ENCODE peak calls at places on chromosomes 6 and 20, in four cellular contexts. F is Panc1, J is left ventricle myocardium inferior, K is ascending aorta. N is an unnamed sample.
A peak's percentile ranks its signal among the peaks of the same experiment; 100 is the strongest.

GRCh38 chr6:169700296-169700695 is 1.5 kb downstream of the WDR27 start:
- DNase-seq in J (no peak), F (no peak), K (no peak), N (peak; percentile 69)

GRCh38 chr6:2129076-2129695 is 116.2 kb downstream of the GMDS start:
- DNase-seq in J (no peak), F (no peak), K (no peak), N (no peak)

GRCh38 chr6:130233332-130233731 is 10.6 kb upstream of the SAMD3 start:
- DNase-seq in K (no peak), J (no peak), F (no peak), N (peak; percentile 45)

GRCh38 chr6:35474129-35474977 is 6.2 kb downstream of the RPL10A start:
- DNase-seq in F (no peak), J (no peak), K (no peak), N (no peak)

GRCh38 chr6:39882567-39882953 is 51.7 kb downstream of the MOCS1 start:
- DNase-seq in J (peak; percentile 51), F (no peak), K (peak; percentile 90), N (peak; percentile 99)

GRCh38 chr6:83758533-83758932 is 49.6 kb upstream of the SNAP91 start:
- DNase-seq in F (no peak), K (no peak), J (no peak), N (no peak)

GRCh38 chr20:25408170-25408547 is 686 bp downstream of the GINS1 start:
- DNase-seq in J (no peak), F (no peak), K (peak; percentile 21), N (no peak)

GRCh38 chr6:34478796-34479195 is 12.9 kb downstream of the PACSIN1 start:
- DNase-seq in J (no peak), F (no peak), K (no peak), N (no peak)

GRCh38 chr6:158653577-158654354 is 3.9 kb downstream of the SYTL3 start:
- DNase-seq in K (peak; percentile 80), F (no peak), J (no peak), N (peak; percentile 70)

GRCh38 chr6:110097443-110097842 is 82.0 kb downstream of the WASF1 start:
- DNase-seq in J (no peak), K (no peak), F (no peak), N (no peak)

GRCh38 chr6:152323376-152323775 is 313.8 kb downstream of the SYNE1 start:
- DNase-seq in J (no peak), F (no peak), K (no peak), N (no peak)

GRCh38 chr20:3247638-3248037 is 8.6 kb upstream of the SLC4A11 start:
- DNase-seq in K (no peak), J (no peak), F (no peak), N (no peak)

GRCh38 chr20:3248167-3248992 is 9.4 kb upstream of the SLC4A11 start:
- DNase-seq in F (no peak), J (peak; percentile 39), K (no peak), N (peak; percentile 33)

GRCh38 chr20:3248993-3249347 is 10.0 kb upstream of the SLC4A11 start:
- DNase-seq in F (no peak), K (no peak), J (no peak), N (no peak)

GRCh38 chr20:3251806-3252205 is 12.8 kb upstream of the SLC4A11 start:
- DNase-seq in J (peak; percentile 41), F (no peak), K (no peak), N (peak; percentile 29)

DNA sequence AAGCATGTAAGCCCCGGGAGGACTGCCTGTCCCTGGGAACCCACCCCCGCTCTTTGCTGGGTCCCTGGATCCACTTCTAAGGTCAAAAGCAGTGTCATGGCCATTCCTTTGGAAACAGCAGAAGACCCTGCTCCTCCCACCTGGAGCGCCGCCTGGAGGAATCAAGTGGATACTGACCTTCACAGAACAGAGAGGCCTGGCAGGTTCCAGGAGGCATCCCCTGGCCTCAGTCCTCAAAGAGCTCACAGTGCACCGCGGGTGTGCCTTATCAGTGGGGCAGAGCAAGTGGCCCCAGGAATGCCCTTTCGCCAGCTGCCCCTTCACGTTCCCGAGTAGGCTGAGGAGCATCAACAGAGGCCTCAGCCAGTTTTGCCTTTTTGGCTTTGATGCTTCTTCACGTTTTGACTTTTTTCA is 11.1 kb upstream of the SLC4A11 start:
- DNase-seq in F (no peak), K (no peak), J (no peak), N (no peak)
- TF ChIP-seq CTCF in F (peak; percentile 84), K (no peak), J (no peak), N (peak; percentile 9)

GRCh38 chr6:40999498-41000070 is 39.4 kb downstream of the UNC5CL start:
- DNase-seq in J (peak; percentile 56), K (peak; percentile 65), F (no peak), N (peak; percentile 56)
- H3K4me3 ChIP-seq in J (no peak overlapping the region), K (no peak overlapping the region), F (no peak overlapping the region), N (no peak overlapping the region)

DNA sequence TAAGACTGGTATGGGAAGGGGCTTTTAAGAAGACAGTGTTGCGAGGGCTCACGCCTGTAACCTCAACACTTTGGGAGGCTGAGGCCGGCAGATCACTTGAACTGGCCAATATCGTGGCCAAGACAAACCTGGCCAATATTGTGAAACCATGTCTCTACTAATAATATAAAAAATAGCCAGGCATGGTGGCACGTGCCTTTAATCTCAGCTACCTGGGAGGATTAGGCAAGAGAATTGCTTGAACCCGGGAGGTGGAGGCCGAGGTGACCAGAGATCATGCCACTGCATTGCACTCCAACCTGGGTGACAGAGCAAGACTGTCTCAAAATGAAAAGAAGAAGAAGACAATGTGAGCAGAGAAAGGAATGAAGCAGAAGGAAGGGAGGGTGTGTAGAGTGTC is 242.2 kb downstream of the TSHZ2 start:
- DNase-seq in F (no peak), J (no peak), K (no peak), N (no peak)
- TF ChIP-seq CTCF in F (no peak), J (no peak), K (no peak), N (no peak)

GRCh38 chr20:49711331-49711987 is 2.2 kb downstream of the B4GALT5 start:
- DNase-seq in J (no peak), F (no peak), K (no peak), N (no peak)
- H3K4me3 ChIP-seq in J (peak overlapping the region; percentile 97), F (peak overlapping the region; percentile 75), K (peak overlapping the region; percentile 95), N (peak overlapping the region; percentile 84)

DNA sequence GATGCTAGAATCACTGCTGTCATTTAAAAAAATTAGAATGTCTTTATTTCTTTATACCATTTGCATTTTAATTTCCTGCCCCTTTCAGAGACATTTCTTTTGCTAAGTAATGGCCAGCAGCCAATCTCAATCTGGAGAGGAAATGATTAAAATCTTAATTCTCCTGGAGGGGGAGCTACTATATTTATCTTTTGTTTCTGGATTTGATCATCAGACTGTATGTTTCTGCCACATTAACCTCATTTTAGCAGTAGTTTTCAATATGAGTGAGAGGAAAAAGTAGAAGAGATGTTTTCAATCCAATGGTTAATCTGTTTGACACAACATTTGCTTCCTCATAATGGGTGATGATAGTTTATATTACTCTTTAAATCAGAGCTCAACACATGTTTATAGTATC is 138.0 kb downstream of the FUT9 start:
- DNase-seq in K (no peak), F (no peak), J (no peak), N (no peak)
- TF ChIP-seq CTCF in K (no peak), F (no peak), J (no peak), N (no peak)

DNA sequence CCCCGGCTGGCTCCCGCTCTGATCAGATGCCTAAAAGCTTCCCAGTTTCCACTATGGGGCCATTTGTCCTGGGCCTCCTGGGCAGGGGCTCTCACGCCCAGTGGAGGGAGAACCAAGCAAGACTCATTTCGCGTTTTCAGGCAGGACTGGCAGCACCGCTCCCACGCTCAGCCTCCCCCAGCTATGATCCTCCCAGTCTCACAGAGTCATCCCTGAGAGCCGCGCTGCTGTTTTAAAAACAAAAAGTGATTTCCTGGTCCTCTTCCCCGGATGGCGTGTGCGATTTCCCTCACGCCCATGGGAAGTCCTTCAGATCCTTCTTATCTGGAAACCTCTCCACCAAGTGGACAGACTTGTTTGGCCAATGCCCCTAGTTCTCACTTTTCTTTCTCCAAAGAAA is at the start of gene ADGRF5:
- DNase-seq in F (no peak), K (no peak), J (peak; percentile 32), N (no peak)
- H3K4me3 ChIP-seq in F (no peak within 1 kb of the TSS), K (no peak within 1 kb of the TSS), J (peak within 1 kb of the TSS; percentile 61), N (no peak within 1 kb of the TSS)

GRCh38 chr6:827431-827830 is 134.5 kb upstream of the EXOC2 start:
- DNase-seq in F (no peak), K (no peak), J (no peak), N (no peak)
- TF ChIP-seq CTCF in F (no peak), K (no peak), J (no peak), N (no peak)